ENCODE peak calls at places on chromosome 17, in five cellular contexts. F is brain microvascular endothelial cell; O is mucosa of descending colon; K is choroid plexus epithelial cell; W is effector memory CD4-positive, alpha-beta T cell. J is an unnamed sample.

GRCh38 chr17:74514632-74515035 is 16.6 kb downstream of the CD300LB start:
- DNase-seq in F (no peak), O (no peak), K (no peak), W (no peak), J (no peak)

GRCh38 chr17:39198186-39198566 is 707 bp upstream of the CACNB1 start:
- DNase-seq in F (no peak), O (no peak), K (no peak), W (no peak), J (no peak)

GRCh38 chr17:28888832-28889231 is 8.7 kb downstream of the FLOT2 start:
- DNase-seq in F (no peak), O (no peak), K (no peak), W (no peak), J (no peak)

GRCh38 chr17:50047083-50047482 is 8.8 kb upstream of the ITGA3 start:
- DNase-seq in F (no peak), O (no peak), K (no peak), W (no peak), J (no peak)

GRCh38 chr17:12745481-12745880 is 43.8 kb upstream of the ARHGAP44 start:
- DNase-seq in F (no peak), O (no peak), K (no peak), W (no peak), J (no peak)

GRCh38 chr17:55717898-55718735 is 4.5 kb downstream of the TMEM100 start:
- DNase-seq in F (peak), O (peak), K (peak), W (peak), J (peak)

GRCh38 chr17:64449545-64449944 is 630 bp downstream of the MILR1 start:
- DNase-seq in F (no peak), O (no peak), K (peak), W (no peak), J (no peak)

GRCh38 chr17:3914319-3914685 is 2.0 kb downstream of the P2RX1 start:
- DNase-seq in F (no peak), O (peak), K (no peak), W (no peak), J (no peak)

GRCh38 chr17:21452377-21453143 is 76.4 kb downstream of the KCNJ12 start:
- DNase-seq in F (peak), O (peak), K (peak), W (no peak), J (peak)

GRCh38 chr17:2709173-2709661 is 2.3 kb downstream of the CLUH start:
- DNase-seq in F (no peak), O (peak), K (no peak), W (no peak), J (peak)

GRCh38 chr17:27038676-27039075 is 255.2 kb upstream of the WSB1 start:
- DNase-seq in F (no peak), O (no peak), K (no peak), W (no peak), J (peak)

J was measured in ELF-1.